ENCODE peak calls at places on chromosome 21, in nine cellular contexts. B is GM23248; N is stimulated activated CD4-positive, alpha-beta T cell treated with anti-CD3 and anti-CD28 coated beads, Interleukin-15, amount 100 ng/mL, for 24 hours; O is GM12865; R is NCI-H2081; V is activated naive CD8-positive, alpha-beta T cell treated with anti-CD3 and anti-CD28 coated beads for 36 hours; C is suprapubic skin; L is mucosa of gallbladder; F is foreskin fibroblast. S is an unnamed sample.

GRCh38 chr21:38955495-38955894 is 149.8 kb downstream of the ETS2 start:
- DNase-seq in B (peak), N (no peak), O (no peak), R (no peak), V (no peak), C (no peak), L (no peak), F (peak), S (peak)

GRCh38 chr21:17427831-17428483 is 84.9 kb upstream of the CXADR start:
- DNase-seq in B (no peak), N (no peak), O (peak), R (no peak), V (no peak), C (no peak), L (no peak), F (no peak), S (no peak)

GRCh38 chr21:42609806-42610205 is 43.6 kb upstream of the PDE9A start:
- DNase-seq in B (no peak), N (peak), O (peak), R (no peak), V (peak), C (peak), L (no peak), F (no peak), S (no peak)

GRCh38 chr21:29155118-29155932 is 24.9 kb downstream of the MAP3K7CL start:
- DNase-seq in B (peak), N (no peak), O (no peak), R (no peak), V (no peak), C (peak), L (no peak), F (peak), S (peak)

GRCh38 chr21:43702785-43703067 is 16.2 kb upstream of the PDXK start:
- DNase-seq in B (peak), N (no peak), O (no peak), R (no peak), V (no peak), C (no peak), L (no peak), F (peak), S (peak)

GRCh38 chr21:42082501-42083360 is 11.6 kb downstream of the UMODL1 start:
- DNase-seq in B (no peak), N (no peak), O (no peak), R (no peak), V (no peak), C (no peak), L (no peak), F (no peak), S (no peak)

GRCh38 chr21:46386726-46387073 is 62.7 kb downstream of the PCNT start:
- DNase-seq in B (no peak), N (no peak), O (no peak), R (no peak), V (no peak), C (no peak), L (no peak), F (no peak), S (no peak)

GRCh38 chr21:35617491-35617890 is 442.8 kb downstream of the SETD4 start:
- DNase-seq in B (no peak), N (no peak), O (no peak), R (no peak), V (no peak), C (no peak), L (no peak), F (no peak), S (no peak)

GRCh38 chr21:36788116-36788515 is 89.2 kb downstream of the SIM2 start:
- DNase-seq in B (no peak), N (no peak), O (no peak), R (no peak), V (no peak), C (no peak), L (no peak), F (peak), S (no peak)

GRCh38 chr21:15564907-15565306 is 164.9 kb upstream of the USP25 start:
- DNase-seq in B (no peak), N (no peak), O (no peak), R (no peak), V (no peak), C (no peak), L (no peak), F (no peak), S (no peak)

GRCh38 chr21:33739701-33740100 is 97.4 kb downstream of the ITSN1 start:
- DNase-seq in B (no peak), N (no peak), O (no peak), R (no peak), V (no peak), C (no peak), L (no peak), F (no peak), S (peak)

GRCh38 chr21:42189860-42190491 is 29.0 kb upstream of the ABCG1 start:
- DNase-seq in B (no peak), N (peak), O (no peak), R (no peak), V (peak), C (no peak), L (no peak), F (no peak), S (no peak)

GRCh38 chr21:38460171-38460742 is 38.0 kb downstream of the ERG start:
- DNase-seq in B (peak), N (no peak), O (no peak), R (no peak), V (no peak), C (no peak), L (no peak), F (no peak), S (peak)

GRCh38 chr21:44785620-44786344 is 15.8 kb downstream of the UBE2G2 start:
- DNase-seq in B (no peak), N (no peak), O (no peak), R (no peak), V (no peak), C (no peak), L (no peak), F (peak), S (no peak)

GRCh38 chr21:29148535-29148934 is 18.1 kb downstream of the MAP3K7CL start:
- DNase-seq in B (peak), N (no peak), O (peak), R (no peak), V (no peak), C (no peak), L (no peak), F (peak), S (no peak)

GRCh38 chr21:36030581-36031189 is 29.6 kb downstream of the SETD4 start:
- DNase-seq in B (peak), N (no peak), O (no peak), R (no peak), V (no peak), C (no peak), L (no peak), F (peak), S (no peak)

GRCh38 chr21:44703731-44704635 is 7.0 kb downstream of the KRTAP10-12 start:
- DNase-seq in B (no peak), N (no peak), O (no peak), R (no peak), V (no peak), C (no peak), L (no peak), F (no peak), S (no peak)

GRCh38 chr21:29697555-29698193 is 242.1 kb downstream of the GRIK1 start:
- DNase-seq in B (peak), N (no peak), O (peak), R (no peak), V (no peak), C (no peak), L (no peak), F (peak), S (peak)

GRCh38 chr21:29350246-29350779 is 51.6 kb downstream of the BACH1 start:
- DNase-seq in B (no peak), N (no peak), O (no peak), R (no peak), V (no peak), C (no peak), L (no peak), F (no peak), S (peak)

GRCh38 chr21:41142051-41142795 is 25.7 kb upstream of the BACE2 start:
- DNase-seq in B (peak), N (no peak), O (no peak), R (no peak), V (no peak), C (no peak), L (no peak), F (no peak), S (peak)

GRCh38 chr21:25944082-25944481 is 209.3 kb downstream of the GABPA start:
- DNase-seq in B (no peak), N (no peak), O (no peak), R (no peak), V (no peak), C (no peak), L (no peak), F (no peak), S (no peak)

GRCh38 chr21:41766883-41767605 is at the start of gene RIPK4:
- DNase-seq in B (peak), N (peak), O (peak), R (peak), V (peak), C (peak), L (peak), F (peak), S (no peak)

GRCh38 chr21:42311160-42311559 is 4.0 kb downstream of the TFF3 start:
- DNase-seq in B (no peak), N (no peak), O (no peak), R (no peak), V (no peak), C (no peak), L (no peak), F (no peak), S (no peak)

GRCh38 chr21:31917108-31917507 is 44.3 kb downstream of the HUNK start:
- DNase-seq in B (peak), N (no peak), O (no peak), R (no peak), V (no peak), C (no peak), L (no peak), F (peak), S (no peak)

GRCh38 chr21:44793269-44794030 is 8.2 kb downstream of the UBE2G2 start:
- DNase-seq in B (peak), N (peak), O (peak), R (peak), V (peak), C (no peak), L (peak), F (peak), S (peak)

GRCh38 chr21:42047821-42048613 is 23.1 kb upstream of the UMODL1 start:
- DNase-seq in B (peak), N (no peak), O (no peak), R (no peak), V (no peak), C (no peak), L (no peak), F (peak), S (peak)

GRCh38 chr21:45388011-45388521 is 16.9 kb upstream of the COL18A1 start:
- DNase-seq in B (no peak), N (no peak), O (no peak), R (no peak), V (no peak), C (peak), L (no peak), F (no peak), S (no peak)

GRCh38 chr21:42358261-42358660 is 7.5 kb upstream of the TFF2 start:
- DNase-seq in B (no peak), N (no peak), O (no peak), R (no peak), V (no peak), C (no peak), L (no peak), F (no peak), S (no peak)

GRCh38 chr21:33289199-33289819 is 23.1 kb downstream of the IL10RB start:
- DNase-seq in B (no peak), N (no peak), O (no peak), R (no peak), V (no peak), C (no peak), L (no peak), F (peak), S (peak)

GRCh38 chr21:39564200-39564599 is 48.5 kb upstream of the B3GALT5 start:
- DNase-seq in B (no peak), N (no peak), O (no peak), R (peak), V (no peak), C (no peak), L (no peak), F (no peak), S (no peak)

GRCh38 chr21:45535341-45536081 is 6.7 kb downstream of the SLC19A1 start:
- DNase-seq in B (no peak), N (peak), O (no peak), R (no peak), V (no peak), C (peak), L (no peak), F (no peak), S (no peak)

GRCh38 chr21:43206231-43207042 is 37.6 kb downstream of the CRYAA start:
- DNase-seq in B (no peak), N (no peak), O (no peak), R (no peak), V (no peak), C (peak), L (no peak), F (no peak), S (no peak)

GRCh38 chr21:15992171-15992570 is 262.4 kb downstream of the USP25 start:
- DNase-seq in B (peak), N (no peak), O (no peak), R (no peak), V (no peak), C (no peak), L (no peak), F (peak), S (peak)

GRCh38 chr21:25561668-25562641 is 45.3 kb downstream of the MRPL39 start:
- DNase-seq in B (peak), N (peak), O (peak), R (no peak), V (peak), C (peak), L (peak), F (peak), S (peak)